ENCODE peak calls at places on chromosomes 6 and 20, in eight cellular contexts. V is IMR-90, I is aorta, Q is DND-41, K is upper lobe of left lung, W is psoas muscle, E is OCI-LY7, U is astrocyte. F is an unnamed sample. For H3K4me1, the result is how much of the 10 kb centered on the place peaks cover.

GRCh38 chr6:134935076-134935475 is 14.8 kb downstream of the ALDH8A1 start:
- DNase-seq in V (peak), I (no peak), Q (no peak), K (no peak), W (no peak), E (no peak), U (peak), F (no peak)

GRCh38 chr6:132218063-132218696 is 183.1 kb downstream of the MOXD1 start:
- DNase-seq in V (peak), I (no peak), Q (no peak), K (no peak), W (no peak), E (peak), U (no peak), F (no peak)

GRCh38 chr6:15292721-15293302 is 46.9 kb downstream of the JARID2 start:
- DNase-seq in V (no peak), I (no peak), Q (no peak), K (no peak), W (no peak), E (no peak), U (no peak), F (no peak)

GRCh38 chr6:127475135-127475822 is 16.1 kb upstream of the KIAA0408 start:
- DNase-seq in V (no peak), I (peak), Q (no peak), K (no peak), W (no peak), E (no peak), U (no peak), F (no peak)

GRCh38 chr6:62345446-62345845 is 59.4 kb upstream of the KHDRBS2 start:
- DNase-seq in V (no peak), I (no peak), Q (no peak), K (no peak), W (no peak), E (no peak), U (no peak), F (no peak)

GRCh38 chr6:164208371-164208770 is 793.9 kb downstream of the QKI start:
- DNase-seq in V (no peak), I (no peak), Q (no peak), K (no peak), W (no peak), E (no peak), U (peak), F (no peak)

GRCh38 chr20:40628877-40629276 is 60.2 kb downstream of the MAFB start:
- DNase-seq in V (no peak), I (no peak), Q (no peak), K (no peak), W (no peak), E (no peak), U (no peak), F (no peak)

GRCh38 chr6:28866342-28867077 is 57.3 kb downstream of the TRIM27 start:
- DNase-seq in V (peak), I (peak), Q (peak), K (peak), W (peak), E (peak), U (peak), F (no peak)

GRCh38 chr6:88360203-88360797 is 194.2 kb upstream of the CNR1 start:
- DNase-seq in V (no peak), I (no peak), Q (no peak), K (no peak), W (no peak), E (no peak), U (peak), F (no peak)

GRCh38 chr6:32113386-32114352 is 4.5 kb upstream of the TNXB start:
- DNase-seq in V (peak), I (peak), Q (no peak), K (peak), W (peak), E (no peak), U (peak), F (no peak)

GRCh38 chr6:111763381-111763780 is 109.9 kb downstream of the FYN start:
- DNase-seq in V (peak), I (no peak), Q (no peak), K (no peak), W (no peak), E (no peak), U (peak), F (no peak)

GRCh38 chr6:162190936-162191335 is 536.6 kb downstream of the PRKN start:
- DNase-seq in V (no peak), I (no peak), Q (no peak), K (no peak), W (no peak), E (no peak), U (no peak), F (no peak)

GRCh38 chr6:85669735-85670194 is 27.1 kb upstream of the SYNCRIP start:
- DNase-seq in V (peak), I (no peak), Q (peak), K (no peak), W (no peak), E (peak), U (peak), F (no peak)

GRCh38 chr20:14919473-14920157 is 582.2 kb upstream of the FLRT3 start:
- DNase-seq in V (no peak), I (no peak), Q (no peak), K (peak), W (no peak), E (no peak), U (no peak), F (no peak)

GRCh38 chr6:47034919-47035318 is 7.2 kb downstream of the ADGRF1 start:
- DNase-seq in V (peak), I (no peak), Q (no peak), K (peak), W (no peak), E (no peak), U (peak), F (no peak)

GRCh38 chr6:135993321-135993720 is 141.8 kb downstream of the PDE7B start:
- DNase-seq in V (no peak), I (no peak), Q (no peak), K (no peak), W (no peak), E (peak), U (no peak), F (no peak)

GRCh38 chr6:155224031-155224451 is 39.8 kb upstream of the CLDN20 start:
- DNase-seq in V (peak), I (no peak), Q (no peak), K (no peak), W (no peak), E (no peak), U (peak), F (no peak)

GRCh38 chr6:11833626-11834592 is 55.3 kb upstream of the ADTRP start:
- DNase-seq in V (no peak), I (no peak), Q (no peak), K (peak), W (no peak), E (no peak), U (no peak), F (no peak)

GRCh38 chr6:21759721-21760120 is 166.2 kb downstream of the SOX4 start:
- DNase-seq in V (no peak), I (no peak), Q (no peak), K (no peak), W (no peak), E (no peak), U (no peak), F (no peak)

GRCh38 chr6:56581561-56581960 is 61.1 kb downstream of the DST start:
- DNase-seq in V (peak), I (no peak), Q (no peak), K (no peak), W (no peak), E (no peak), U (no peak), F (no peak)

GRCh38 chr6:170293411-170293844 is 2.5 kb upstream of the DLL1 start:
- DNase-seq in V (no peak), I (no peak), Q (no peak), K (no peak), W (no peak), E (no peak), U (no peak), F (no peak)
- H3K4me1 ChIP-seq in V (under half), I (under half), Q (under half), K (half or more), W (under half), E (under half), U (under half), F (under half)

GRCh38 chr20:49987868-49988690 is 5.3 kb downstream of the SNAI1 start:
- DNase-seq in V (peak), I (no peak), Q (no peak), K (no peak), W (no peak), E (no peak), U (peak), F (no peak)
- H3K4me3 ChIP-seq in V (no peak), I (no peak), Q (no peak), K (no peak), W (no peak), E (no peak), U (no peak), F (no peak)

GRCh38 chr20:9203081-9203447 is 134.2 kb downstream of the PLCB4 start:
- DNase-seq in V (peak), I (no peak), Q (no peak), K (no peak), W (no peak), E (no peak), U (no peak), F (no peak)
- H3K4me1 ChIP-seq in V (under half), I (under half), Q (under half), K (under half), W (under half), E (under half), U (under half), F (under half)

DNA sequence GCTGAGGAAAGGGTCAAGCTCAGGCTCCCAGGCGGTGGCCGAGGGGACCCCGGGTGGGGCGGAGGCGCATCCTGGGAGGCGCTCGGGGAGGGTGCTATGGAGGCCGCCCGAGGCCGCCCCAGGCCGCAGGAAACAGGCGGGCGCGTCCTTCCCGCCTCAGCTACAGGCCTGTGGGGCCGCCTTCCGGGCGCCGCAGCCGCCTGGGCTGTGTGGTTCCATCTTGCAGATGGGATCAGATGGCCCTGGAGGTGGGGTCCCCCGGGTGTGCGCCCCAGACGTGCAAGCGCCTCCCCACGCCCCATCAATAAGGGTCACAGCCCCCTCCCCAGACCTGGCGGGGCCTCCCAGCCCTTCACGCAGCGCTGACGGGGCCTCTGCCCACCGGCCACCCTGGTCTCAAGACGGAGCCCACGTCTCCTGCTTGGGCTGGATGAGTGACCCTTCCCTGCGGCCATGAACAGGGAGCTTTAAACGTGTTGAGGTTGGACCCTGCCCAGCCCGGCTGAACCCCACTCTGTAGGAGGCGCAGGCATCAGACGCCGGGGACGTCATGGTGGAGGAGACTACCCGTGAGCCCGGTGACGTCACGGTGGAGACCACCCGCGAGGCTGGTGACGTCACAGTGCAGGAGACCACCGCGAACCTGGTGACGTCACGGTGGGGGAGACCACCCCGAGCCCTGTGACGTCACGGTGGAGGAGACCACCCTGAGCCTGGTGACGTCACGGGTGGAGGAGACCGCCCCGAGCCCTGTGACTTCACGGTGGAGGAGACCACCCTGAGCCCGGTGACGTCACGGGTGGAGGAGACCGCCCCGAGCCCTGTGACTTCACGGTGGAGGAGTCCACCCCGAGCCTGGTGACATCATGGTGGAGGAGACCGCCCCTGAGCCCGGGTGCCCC is 267.0 kb downstream of the DLL1 start:
- DNase-seq in V (no peak), I (peak), Q (no peak), K (peak), W (no peak), E (no peak), U (no peak), F (no peak)
- H3K4me3 ChIP-seq in V (no peak), I (no peak), Q (no peak), K (peak), W (peak), E (no peak), U (no peak), F (peak)

DNA sequence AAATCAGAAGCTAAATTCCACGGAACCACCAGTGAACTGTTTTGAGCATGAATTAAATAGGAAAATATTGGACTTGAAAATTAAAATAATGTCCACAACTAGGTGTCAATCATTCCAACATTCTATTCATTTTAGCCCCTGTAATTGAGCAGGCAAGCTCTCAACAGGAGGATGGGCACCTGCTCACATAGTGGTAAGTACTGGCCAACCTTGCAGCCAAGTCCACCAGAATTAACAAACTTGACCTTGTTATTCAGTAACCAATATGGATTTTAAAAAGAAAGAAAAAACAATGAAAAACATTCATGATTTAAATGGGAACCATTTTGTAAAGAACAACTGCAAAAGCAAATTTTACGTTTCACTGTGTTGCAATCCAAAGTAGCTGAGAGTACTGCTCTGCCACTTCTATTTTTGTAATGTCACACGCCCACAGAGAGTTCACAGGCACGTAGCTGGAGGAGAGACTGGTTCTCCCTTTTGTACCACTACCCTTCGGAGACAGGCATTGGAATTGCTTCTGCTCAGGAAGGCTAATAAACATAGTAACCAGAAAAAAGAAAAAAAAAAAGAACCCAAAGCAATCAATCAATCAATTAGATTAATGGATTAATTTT is 75.2 kb upstream of the F13A1 start:
- DNase-seq in V (no peak), I (no peak), Q (no peak), K (peak), W (no peak), E (no peak), U (no peak), F (no peak)
- H3K4me1 ChIP-seq in V (under half), I (under half), Q (under half), K (under half), W (under half), E (half or more), U (under half), F (under half)

GRCh38 chr6:91669154-91669903 is 1082.5 kb upstream of the MAP3K7 start:
- DNase-seq in V (no peak), I (no peak), Q (no peak), K (no peak), W (no peak), E (no peak), U (peak), F (no peak)
- H3K4me3 ChIP-seq in V (no peak), I (no peak), Q (no peak), K (no peak), W (no peak), E (no peak), U (no peak), F (no peak)

F was measured in esophagus squamous epithelium.